ENCODE peak calls at places on chromosomes 11 and 22, in four cellular contexts. Q is HFFc6, V is left ventricle myocardium inferior, L is RPMI8226. J is an unnamed sample.

GRCh38 chr11:21963013-21963412 is 229.9 kb upstream of the ANO5 start:
- DNase-seq in Q (no peak), V (no peak), L (no peak), J (no peak)

GRCh38 chr11:117039897-117040296 is 58.3 kb downstream of the SIK3 start:
- DNase-seq in Q (no peak), V (no peak), L (no peak), J (peak; percentile 31)

GRCh38 chr11:34199525-34199924 is 94.1 kb downstream of the NAT10 start:
- DNase-seq in Q (no peak), V (no peak), L (no peak), J (no peak)

GRCh38 chr22:19065298-19065859 is 56.8 kb downstream of the DGCR2 start:
- DNase-seq in L (no peak), V (no peak), Q (no peak), J (no peak)

GRCh38 chr22:44758354-44758969 is 6.1 kb downstream of the ARHGAP8 start:
- DNase-seq in Q (peak; percentile 44), V (no peak), L (peak; percentile 67), J (no peak)

GRCh38 chr11:22458141-22458540 is 120.0 kb downstream of the SLC17A6 start:
- DNase-seq in L (no peak), Q (no peak), V (no peak), J (no peak)

GRCh38 chr11:120031612-120032600 is 106.0 kb downstream of the TRIM29 start:
- DNase-seq in V (no peak), Q (no peak), L (no peak), J (no peak)

GRCh38 chr11:133916790-133917440 is 39.9 kb downstream of the IGSF9B start:
- DNase-seq in V (no peak), L (no peak), Q (no peak), J (no peak)

GRCh38 chr11:3052109-3052479 is 5.1 kb downstream of the CARS1 start:
- DNase-seq in L (peak; percentile 58), V (no peak), Q (no peak), J (no peak)

GRCh38 chr11:12224537-12224893 is 114.1 kb downstream of the MICAL2 start:
- DNase-seq in Q (no peak), L (peak; percentile 94), V (peak; percentile 74), J (no peak)

GRCh38 chr11:65423516-65424199 is 1.1 kb downstream of the NEAT1 start:
- DNase-seq in V (peak; percentile 20), L (peak; percentile 55), Q (peak; percentile 37), J (peak; percentile 58)

GRCh38 chr11:106691807-106692365 is 326.4 kb downstream of the GUCY1A2 start:
- DNase-seq in V (no peak), L (no peak), Q (no peak), J (no peak)

GRCh38 chr11:25576320-25576719 is 755.6 kb upstream of the ANO3 start:
- DNase-seq in Q (no peak), V (no peak), L (no peak), J (no peak)

GRCh38 chr11:118996926-118997626 is 862 bp upstream of the CENATAC start:
- DNase-seq in Q (no peak), L (peak; percentile 30), V (no peak), J (peak; percentile 71)

GRCh38 chr11:100687630-100688395 is 725 bp downstream of the ARHGAP42 start:
- DNase-seq in Q (peak; percentile 53), V (peak; percentile 31), L (peak; percentile 63), J (peak; percentile 73)

GRCh38 chr22:30675436-30675835 is 7.8 kb upstream of the DUSP18 start:
- DNase-seq in L (no peak), Q (no peak), V (no peak), J (no peak)

GRCh38 chr11:45216901-45217300 is 69.2 kb downstream of the SYT13 start:
- DNase-seq in Q (no peak), V (no peak), L (no peak), J (no peak)

GRCh38 chr11:113161671-113162589 is 152.5 kb upstream of the TTC12 start:
- DNase-seq in Q (no peak), V (no peak), L (peak; percentile 88), J (no peak)

GRCh38 chr22:24400037-24400725 is 27.2 kb upstream of the ADORA2A start:
- DNase-seq in V (no peak), L (no peak), Q (no peak), J (peak; percentile 49)

GRCh38 chr22:50072714-50073538 is 12.3 kb downstream of the MLC1 start:
- DNase-seq in Q (no peak), L (no peak), V (no peak), J (no peak)

GRCh38 chr11:70547821-70548670 is 149.7 kb downstream of the CTTN start:
- DNase-seq in L (no peak), Q (no peak), V (no peak), J (no peak)

GRCh38 chr11:72584293-72584921 is 89.8 kb downstream of the PDE2A start:
- DNase-seq in V (peak; percentile 53), L (no peak), Q (no peak), J (no peak)

GRCh38 chr22:49351761-49352221 is 475.9 kb downstream of the BRD1 start:
- DNase-seq in Q (no peak), L (no peak), V (no peak), J (no peak)

GRCh38 chr22:35914665-35915476 is 113.8 kb downstream of the RBFOX2 start:
- DNase-seq in V (no peak), L (no peak), Q (peak; percentile 85), J (peak; percentile 40)

GRCh38 chr11:130999992-131000770 is 83.9 kb upstream of the SNX19 start:
- DNase-seq in Q (peak; percentile 95), V (no peak), L (no peak), J (no peak)